ENCODE peak calls at places on chromosome 18, in five cellular contexts. S, O, H, K and Z are unnamed samples.

GRCh38 chr18:25686960-25687520 is 335.1 kb upstream of the ZNF521 start:
- DNase-seq in S (no peak), O (no peak), H (no peak), K (no peak), Z (no peak)

GRCh38 chr18:3520230-3521085 is 70.5 kb downstream of the TGIF1 start:
- DNase-seq in S (no peak), O (no peak), H (no peak), K (no peak), Z (no peak)

GRCh38 chr18:10378688-10379465 is 75.6 kb upstream of the APCDD1 start:
- DNase-seq in S (no peak), O (no peak), H (no peak), K (no peak), Z (peak; percentile 41)

GRCh38 chr18:13440277-13441248 is 222.0 kb downstream of the LDLRAD4 start:
- DNase-seq in S (peak; percentile 76), O (no peak), H (no peak), K (no peak), Z (no peak)

GRCh38 chr18:27004056-27004829 is 138.7 kb upstream of the AQP4 start:
- DNase-seq in S (no peak), O (peak; percentile 43), H (no peak), K (no peak), Z (no peak)

GRCh38 chr18:24947521-24948305 is 404.3 kb downstream of the ZNF521 start:
- DNase-seq in S (no peak), O (no peak), H (no peak), K (no peak), Z (no peak)

GRCh38 chr18:24089626-24090337 is 49.1 kb upstream of the CABYR start:
- DNase-seq in S (no peak), O (no peak), H (no peak), K (no peak), Z (no peak)

GRCh38 chr18:23307567-23308295 is 145.4 kb upstream of the RIOK3 start:
- DNase-seq in S (no peak), O (peak; percentile 32), H (no peak), K (no peak), Z (no peak)

GRCh38 chr18:46385124-46385523 is 271.9 kb downstream of the LOXHD1 start:
- DNase-seq in S (no peak), O (no peak), H (no peak), K (no peak), Z (no peak)

GRCh38 chr18:40937386-40937785 is 1017.6 kb upstream of the PIK3C3 start:
- DNase-seq in S (no peak), O (no peak), H (no peak), K (no peak), Z (no peak)

GRCh38 chr18:22840606-22841144 is 92.5 kb upstream of the RBBP8 start:
- DNase-seq in S (no peak), O (no peak), H (no peak), K (no peak), Z (peak; percentile 67)

GRCh38 chr18:56066524-56067215 is 478.7 kb upstream of the TCF4 start:
- DNase-seq in S (no peak), O (no peak), H (no peak), K (no peak), Z (no peak)

GRCh38 chr18:51082571-51083264 is 52.7 kb downstream of the SMAD4 start:
- DNase-seq in S (no peak), O (no peak), H (peak; percentile 97), K (no peak), Z (no peak)

GRCh38 chr18:35619468-35619867 is 37.9 kb downstream of the GALNT1 start:
- DNase-seq in S (no peak), O (no peak), H (no peak), K (no peak), Z (no peak)

GRCh38 chr18:7663305-7664023 is 96.3 kb downstream of the PTPRM start:
- DNase-seq in S (no peak), O (no peak), H (no peak), K (no peak), Z (no peak)

GRCh38 chr18:79879566-79879965 is 71.9 kb downstream of the SLC66A2 start:
- DNase-seq in S (no peak), O (no peak), H (no peak), K (no peak), Z (no peak)

GRCh38 chr18:13380671-13381070 is 162.1 kb downstream of the LDLRAD4 start:
- DNase-seq in S (no peak), O (no peak), H (no peak), K (no peak), Z (no peak)

GRCh38 chr18:74496508-74497307 is 545 bp downstream of the CNDP2 start:
- DNase-seq in S (peak; percentile 67), O (peak; percentile 39), H (peak; percentile 56), K (peak; percentile 69), Z (no peak)

GRCh38 chr18:51195602-51196115 is 1.8 kb downstream of the MEX3C start:
- DNase-seq in S (peak; percentile 11), O (peak; percentile 27), H (peak; percentile 58), K (no peak), Z (no peak)

GRCh38 chr18:2442726-2443275 is 128.5 kb downstream of the METTL4 start:
- DNase-seq in S (no peak), O (peak; percentile 83), H (peak; percentile 93), K (no peak), Z (no peak)

GRCh38 chr18:495017-495416 is 5.5 kb downstream of the COLEC12 start:
- DNase-seq in S (no peak), O (no peak), H (no peak), K (no peak), Z (no peak)

GRCh38 chr18:67145586-67146292 is 370.8 kb downstream of the DSEL start:
- DNase-seq in S (no peak), O (no peak), H (no peak), K (no peak), Z (no peak)

GRCh38 chr18:45664824-45665763 is 49.8 kb downstream of the SLC14A2 start:
- DNase-seq in S (peak; percentile 23), O (peak; percentile 64), H (peak; percentile 73), K (peak; percentile 71), Z (no peak)

GRCh38 chr18:3450358-3451107 is 561 bp downstream of the TGIF1 start:
- DNase-seq in S (peak; percentile 51), O (peak; percentile 52), H (no peak), K (peak; percentile 71), Z (no peak)

GRCh38 chr18:72541871-72542690 is 2.1 kb downstream of the CBLN2 start:
- DNase-seq in S (no peak), O (no peak), H (no peak), K (no peak), Z (no peak)

GRCh38 chr18:48153641-48154481 is 223.4 kb upstream of the SMAD2 start:
- DNase-seq in S (no peak), O (peak; percentile 68), H (peak; percentile 85), K (peak; percentile 26), Z (peak; percentile 8)

GRCh38 chr18:37249895-37250618 is 315.5 kb downstream of the CELF4 start:
- DNase-seq in S (no peak), O (no peak), H (no peak), K (peak; percentile 29), Z (no peak)

GRCh38 chr18:79814373-79814772 is 16.6 kb downstream of the KCNG2 start:
- DNase-seq in S (no peak), O (no peak), H (no peak), K (no peak), Z (no peak)

GRCh38 chr18:37499008-37499407 is 66.6 kb downstream of the CELF4 start:
- DNase-seq in S (no peak), O (no peak), H (no peak), K (no peak), Z (no peak)

GRCh38 chr18:57983472-57983871 is 60.6 kb upstream of the NEDD4L start:
- DNase-seq in S (no peak), O (no peak), H (no peak), K (no peak), Z (no peak)

GRCh38 chr18:57982372-57983021 is 61.5 kb upstream of the NEDD4L start:
- DNase-seq in S (no peak), O (no peak), H (no peak), K (no peak), Z (no peak)

GRCh38 chr18:57983965-57984364 is 60.1 kb upstream of the NEDD4L start:
- DNase-seq in S (no peak), O (no peak), H (no peak), K (no peak), Z (no peak)

GRCh38 chr18:57981629-57982028 is 62.4 kb upstream of the NEDD4L start:
- DNase-seq in S (no peak), O (no peak), H (no peak), K (no peak), Z (no peak)

GRCh38 chr18:57984490-57985109 is 59.4 kb upstream of the NEDD4L start:
- DNase-seq in S (no peak), O (no peak), H (no peak), K (no peak), Z (no peak)
- TF ChIP-seq CTCF in S (no peak), O (no peak), H (no peak), K (no peak), Z (no peak)

GRCh38 chr18:58609536-58609993 is 19.3 kb downstream of the ALPK2 start:
- DNase-seq in S (no peak), O (no peak), H (no peak), K (no peak), Z (no peak)
- H3K4me3 ChIP-seq in S (no peak overlapping the region), O (no peak overlapping the region), H (no peak overlapping the region), K (no peak overlapping the region), Z (no peak overlapping the region)

DNA sequence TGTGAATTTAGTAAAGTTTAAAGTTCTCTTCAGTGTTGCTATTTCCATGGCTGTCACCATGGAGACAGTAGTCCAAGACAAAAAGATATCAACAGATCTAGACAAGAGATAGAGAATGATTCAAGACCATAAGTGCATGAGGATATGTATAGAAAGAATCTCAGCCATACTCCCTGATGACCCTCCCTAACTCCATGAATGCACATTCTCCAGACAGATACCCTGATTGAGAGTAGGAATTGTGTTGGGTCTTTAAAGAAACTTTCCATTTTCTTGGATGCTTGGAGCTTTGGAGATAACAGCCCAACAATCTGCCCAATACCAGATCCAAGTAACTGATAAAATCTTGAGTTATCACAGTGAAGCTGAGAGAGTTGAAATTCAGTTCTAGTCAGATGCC is 1601.2 kb upstream of the CELF4 start:
- DNase-seq in S (no peak), O (no peak), H (no peak), K (no peak), Z (no peak)
- H3K27me3 ChIP-seq in S (no peaks in the 10 kb centered on the region), O (no peaks in the 10 kb centered on the region), H (no peaks in the 10 kb centered on the region), K (no peaks in the 10 kb centered on the region), Z (no peaks in the 10 kb centered on the region)

DNA sequence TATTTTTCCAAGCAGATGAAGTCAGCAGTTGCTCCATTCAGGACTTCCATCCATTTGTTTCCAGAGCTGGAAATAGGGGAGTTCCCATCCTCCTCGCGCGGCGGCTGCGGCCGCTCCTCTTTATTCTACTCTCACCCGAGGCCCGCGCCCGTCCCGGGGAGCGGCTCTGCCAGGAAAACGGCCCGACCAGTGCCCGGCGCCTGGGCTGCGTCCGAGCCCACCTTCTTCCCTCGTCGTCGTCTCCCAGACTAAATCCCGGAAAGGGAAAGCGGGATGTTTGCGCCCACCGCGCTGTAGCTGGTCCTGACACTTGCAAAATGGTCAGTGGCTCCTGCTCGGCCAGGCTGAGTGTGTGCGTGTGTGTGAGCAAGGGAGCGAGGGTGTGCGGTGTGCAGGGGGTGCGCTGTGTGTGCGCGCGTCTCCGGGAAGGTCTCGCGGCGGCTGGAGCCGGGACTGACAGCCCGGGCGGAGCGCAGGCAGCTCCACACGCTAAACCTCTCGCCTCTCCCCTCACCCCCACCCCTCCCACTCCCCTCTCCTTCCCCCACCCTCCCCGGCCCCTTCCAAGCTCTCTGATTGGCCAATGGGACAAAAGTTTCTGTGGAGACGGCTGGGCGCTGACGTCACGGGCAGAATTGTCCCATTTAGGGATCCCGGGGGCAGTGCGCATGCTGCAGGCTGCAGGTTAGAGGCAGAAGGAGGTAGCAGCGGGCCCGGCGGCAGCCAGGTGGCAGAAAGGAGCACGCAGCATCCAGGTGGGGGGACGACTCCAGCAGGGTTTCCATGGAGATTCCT is at the start of gene NOL4:
- DNase-seq in S (peak; percentile 34), O (peak; percentile 36), H (no peak), K (peak; percentile 45), Z (no peak)
- TF ChIP-seq CTCF in S (no peak), O (peak; percentile 48), H (no peak), K (peak; percentile 23), Z (no peak)